ENCODE peak calls at places on chromosomes 13 and 19, in ten cellular contexts. One of them, this sample, is unnamed.

GRCh38 chr19:42199440-42200115 is 17.9 kb downstream of the DEDD2 start:
- DNase-seq in NCI-H146: no peak
- DNase-seq in T-cell: no peak
- DNase-seq in nucleus accumbens: no peak
- DNase-seq in AG09319: no peak
- DNase-seq in HFFc6: no peak
- DNase-seq in brain microvascular endothelial cell: no peak
- DNase-seq in left cardiac atrium: peak; percentile 57
- DNase-seq in myocyte: no peak
- DNase-seq in CD4-positive, CD25-positive, alpha-beta regulatory T cell: peak; percentile 62
- DNase-seq in this sample: no peak

GRCh38 chr19:56294557-56294956 is 20.1 kb downstream of the ZSCAN5A start:
- DNase-seq in NCI-H146: peak; percentile 84
- DNase-seq in CD4-positive, CD25-positive, alpha-beta regulatory T cell: no peak
- DNase-seq in nucleus accumbens: no peak
- DNase-seq in brain microvascular endothelial cell: peak; percentile 36
- DNase-seq in HFFc6: no peak
- DNase-seq in left cardiac atrium: no peak
- DNase-seq in T-cell: no peak
- DNase-seq in AG09319: no peak
- DNase-seq in myocyte: peak; percentile 9
- DNase-seq in this sample: no peak

GRCh38 chr19:49097453-49098288 is 12.4 kb downstream of the SNRNP70 start:
- DNase-seq in left cardiac atrium: peak; percentile 61
- DNase-seq in brain microvascular endothelial cell: peak; percentile 60
- DNase-seq in myocyte: peak; percentile 79
- DNase-seq in CD4-positive, CD25-positive, alpha-beta regulatory T cell: peak; percentile 77
- DNase-seq in HFFc6: peak; percentile 76
- DNase-seq in NCI-H146: peak; percentile 72
- DNase-seq in nucleus accumbens: peak; percentile 47
- DNase-seq in T-cell: peak; percentile 62
- DNase-seq in AG09319: no peak
- DNase-seq in this sample: peak; percentile 69

GRCh38 chr19:29448046-29448445 is 77.7 kb upstream of the VSTM2B start:
- DNase-seq in T-cell: no peak
- DNase-seq in AG09319: no peak
- DNase-seq in left cardiac atrium: no peak
- DNase-seq in HFFc6: no peak
- DNase-seq in NCI-H146: no peak
- DNase-seq in CD4-positive, CD25-positive, alpha-beta regulatory T cell: no peak
- DNase-seq in brain microvascular endothelial cell: no peak
- DNase-seq in myocyte: no peak
- DNase-seq in nucleus accumbens: no peak
- DNase-seq in this sample: no peak

GRCh38 chr13:79451500-79451962 is 29.4 kb upstream of the NDFIP2 start:
- DNase-seq in brain microvascular endothelial cell: peak; percentile 96
- DNase-seq in AG09319: peak; percentile 61
- DNase-seq in NCI-H146: peak; percentile 6
- DNase-seq in CD4-positive, CD25-positive, alpha-beta regulatory T cell: peak; percentile 54
- DNase-seq in left cardiac atrium: no peak
- DNase-seq in nucleus accumbens: no peak
- DNase-seq in HFFc6: peak; percentile 93
- DNase-seq in myocyte: peak; percentile 53
- DNase-seq in T-cell: peak; percentile 81
- DNase-seq in this sample: peak; percentile 71

GRCh38 chr19:54612428-54612827 is 17.9 kb upstream of the LILRB1 start:
- DNase-seq in brain microvascular endothelial cell: no peak
- DNase-seq in myocyte: no peak
- DNase-seq in left cardiac atrium: no peak
- DNase-seq in HFFc6: no peak
- DNase-seq in T-cell: no peak
- DNase-seq in nucleus accumbens: no peak
- DNase-seq in CD4-positive, CD25-positive, alpha-beta regulatory T cell: no peak
- DNase-seq in NCI-H146: no peak
- DNase-seq in AG09319: no peak
- DNase-seq in this sample: no peak

GRCh38 chr13:83150616-83151307 is 731.5 kb downstream of the SLITRK1 start:
- DNase-seq in NCI-H146: no peak
- DNase-seq in T-cell: no peak
- DNase-seq in CD4-positive, CD25-positive, alpha-beta regulatory T cell: no peak
- DNase-seq in HFFc6: no peak
- DNase-seq in brain microvascular endothelial cell: no peak
- DNase-seq in nucleus accumbens: peak; percentile 2
- DNase-seq in AG09319: no peak
- DNase-seq in left cardiac atrium: no peak
- DNase-seq in myocyte: no peak
- DNase-seq in this sample: peak; percentile 9

GRCh38 chr13:22073718-22074117 is 402.8 kb downstream of the FGF9 start:
- DNase-seq in left cardiac atrium: no peak
- DNase-seq in CD4-positive, CD25-positive, alpha-beta regulatory T cell: no peak
- DNase-seq in myocyte: no peak
- DNase-seq in NCI-H146: no peak
- DNase-seq in HFFc6: no peak
- DNase-seq in nucleus accumbens: no peak
- DNase-seq in T-cell: no peak
- DNase-seq in AG09319: no peak
- DNase-seq in brain microvascular endothelial cell: no peak
- DNase-seq in this sample: no peak

GRCh38 chr13:18944501-18945068 is 237.0 kb downstream of the TUBA3C start:
- DNase-seq in HFFc6: no peak
- DNase-seq in left cardiac atrium: no peak
- DNase-seq in NCI-H146: no peak
- DNase-seq in T-cell: no peak
- DNase-seq in nucleus accumbens: no peak
- DNase-seq in AG09319: no peak
- DNase-seq in brain microvascular endothelial cell: no peak
- DNase-seq in myocyte: no peak
- DNase-seq in CD4-positive, CD25-positive, alpha-beta regulatory T cell: no peak
- DNase-seq in this sample: no peak